ENCODE peak calls at places on chromosomes 16 and 17, in six cellular contexts. E is ovary, I is cardiac muscle cell, V is upper lobe of left lung, D is thoracic aorta, L is esophagus squamous epithelium. Q is an unnamed sample.

GRCh38 chr16:14105976-14106375 is 34.9 kb downstream of the MRTFB start:
- DNase-seq in E (no peak), I (no peak), V (no peak), D (no peak), L (no peak), Q (no peak)

GRCh38 chr17:17350491-17351355 is 47.5 kb downstream of the NT5M start:
- DNase-seq in E (no peak), I (peak; percentile 14), V (peak; percentile 65), D (no peak), L (no peak), Q (no peak)

GRCh38 chr17:73069846-73070245 is 22.6 kb downstream of the SLC39A11 start:
- DNase-seq in E (no peak), I (no peak), V (no peak), D (no peak), L (no peak), Q (no peak)

GRCh38 chr17:73722163-73722562 is 77.9 kb upstream of the SDK2 start:
- DNase-seq in E (no peak), I (no peak), V (no peak), D (no peak), L (no peak), Q (no peak)

GRCh38 chr16:67910162-67910561 is 17.1 kb downstream of the PSKH1 start:
- DNase-seq in E (no peak), I (no peak), V (no peak), D (no peak), L (no peak), Q (no peak)

GRCh38 chr17:10114931-10115535 is 83.4 kb downstream of the GAS7 start:
- DNase-seq in E (peak; percentile 91), I (no peak), V (peak; percentile 85), D (peak; percentile 81), L (peak; percentile 48), Q (peak; percentile 98)

GRCh38 chr17:39352511-39352910 is 48.9 kb downstream of the FBXL20 start:
- DNase-seq in E (no peak), I (no peak), V (no peak), D (no peak), L (no peak), Q (no peak)

GRCh38 chr17:67639555-67639954 is 78.2 kb upstream of the NOL11 start:
- DNase-seq in E (no peak), I (no peak), V (no peak), D (no peak), L (no peak), Q (no peak)

GRCh38 chr17:43324205-43324893 is 74.4 kb upstream of the ARL4D start:
- DNase-seq in E (no peak), I (no peak), V (no peak), D (no peak), L (no peak), Q (no peak)

GRCh38 chr16:3021449-3022207 is 1.5 kb downstream of the TNFRSF12A start:
- DNase-seq in E (peak; percentile 83), I (peak; percentile 92), V (no peak), D (peak; percentile 75), L (no peak), Q (peak; percentile 80)

GRCh38 chr17:14004927-14005630 is 64.2 kb upstream of the COX10 start:
- DNase-seq in E (no peak), I (no peak), V (no peak), D (no peak), L (no peak), Q (no peak)

GRCh38 chr17:79006794-79007503 is 2.6 kb downstream of the CANT1 start:
- DNase-seq in E (no peak), I (no peak), V (no peak), D (no peak), L (no peak), Q (no peak)

GRCh38 chr16:67177743-67178699 is 5.7 kb downstream of the MATCAP1 start:
- DNase-seq in E (peak; percentile 71), I (peak; percentile 73), V (peak; percentile 94), D (no peak), L (no peak), Q (no peak)

GRCh38 chr16:88515925-88516324 is 54.3 kb upstream of the ZC3H18 start:
- DNase-seq in E (no peak), I (no peak), V (peak; percentile 50), D (no peak), L (no peak), Q (no peak)

GRCh38 chr16:13766334-13766733 is 153.6 kb upstream of the ERCC4 start:
- DNase-seq in E (no peak), I (no peak), V (no peak), D (no peak), L (no peak), Q (no peak)

GRCh38 chr16:80375973-80376372 is 164.8 kb upstream of the DYNLRB2 start:
- DNase-seq in E (no peak), I (no peak), V (no peak), D (no peak), L (no peak), Q (no peak)

GRCh38 chr17:69388791-69389442 is 25.6 kb upstream of the MAP2K6 start:
- DNase-seq in E (no peak), I (no peak), V (no peak), D (no peak), L (no peak), Q (no peak)

GRCh38 chr17:38559880-38560230 is 45.9 kb downstream of the SRCIN1 start:
- DNase-seq in E (no peak), I (no peak), V (no peak), D (no peak), L (no peak), Q (no peak)

GRCh38 chr17:59800530-59800942 is 92.2 kb downstream of the TUBD1 start:
- DNase-seq in E (no peak), I (no peak), V (no peak), D (no peak), L (no peak), Q (no peak)

GRCh38 chr16:89193021-89193575 is 7.2 kb downstream of the SLC22A31 start:
- DNase-seq in E (peak; percentile 79), I (peak; percentile 74), V (peak; percentile 89), D (no peak), L (no peak), Q (no peak)

GRCh38 chr17:77619851-77620250 is 338.7 kb upstream of the TNRC6C start:
- DNase-seq in E (no peak), I (no peak), V (no peak), D (no peak), L (no peak), Q (no peak)

GRCh38 chr16:9123871-9124270 is 32.4 kb downstream of the HAPSTR1 start:
- DNase-seq in E (no peak), I (no peak), V (peak; percentile 27), D (no peak), L (no peak), Q (peak; percentile 64)

GRCh38 chr17:8956521-8956920 is 9.0 kb downstream of the PIK3R5 start:
- DNase-seq in E (no peak), I (no peak), V (no peak), D (no peak), L (no peak), Q (no peak)

GRCh38 chr17:79737922-79738578 is 7.3 kb downstream of the ENPP7 start:
- DNase-seq in E (no peak), I (no peak), V (peak; percentile 42), D (no peak), L (no peak), Q (no peak)

GRCh38 chr17:77815127-77815905 is 143.2 kb upstream of the TNRC6C start:
- DNase-seq in E (no peak), I (peak; percentile 58), V (no peak), D (no peak), L (no peak), Q (no peak)

GRCh38 chr17:9350083-9350482 is 225.5 kb downstream of the STX8 start:
- DNase-seq in E (no peak), I (no peak), V (no peak), D (no peak), L (no peak), Q (no peak)

GRCh38 chr16:79651363-79651762 is 50.8 kb upstream of the MAF start:
- DNase-seq in E (peak; percentile 29), I (no peak), V (no peak), D (peak; percentile 29), L (no peak), Q (peak; percentile 62)

GRCh38 chr16:48491517-48491916 is 106.3 kb upstream of the SIAH1 start:
- DNase-seq in E (no peak), I (no peak), V (no peak), D (no peak), L (no peak), Q (no peak)

GRCh38 chr17:45040459-45040858 is 11.0 kb downstream of the DCAKD start:
- DNase-seq in E (no peak), I (no peak), V (no peak), D (no peak), L (no peak), Q (no peak)
- H3K4me1 ChIP-seq in E (peaks cover 23% of the 10 kb centered on the region), I (peaks cover 24% of the 10 kb centered on the region), V (peaks cover 16% of the 10 kb centered on the region), D (peaks cover 12% of the 10 kb centered on the region), L (peaks cover 77% of the 10 kb centered on the region), Q (no peaks in the 10 kb centered on the region)

DNA sequence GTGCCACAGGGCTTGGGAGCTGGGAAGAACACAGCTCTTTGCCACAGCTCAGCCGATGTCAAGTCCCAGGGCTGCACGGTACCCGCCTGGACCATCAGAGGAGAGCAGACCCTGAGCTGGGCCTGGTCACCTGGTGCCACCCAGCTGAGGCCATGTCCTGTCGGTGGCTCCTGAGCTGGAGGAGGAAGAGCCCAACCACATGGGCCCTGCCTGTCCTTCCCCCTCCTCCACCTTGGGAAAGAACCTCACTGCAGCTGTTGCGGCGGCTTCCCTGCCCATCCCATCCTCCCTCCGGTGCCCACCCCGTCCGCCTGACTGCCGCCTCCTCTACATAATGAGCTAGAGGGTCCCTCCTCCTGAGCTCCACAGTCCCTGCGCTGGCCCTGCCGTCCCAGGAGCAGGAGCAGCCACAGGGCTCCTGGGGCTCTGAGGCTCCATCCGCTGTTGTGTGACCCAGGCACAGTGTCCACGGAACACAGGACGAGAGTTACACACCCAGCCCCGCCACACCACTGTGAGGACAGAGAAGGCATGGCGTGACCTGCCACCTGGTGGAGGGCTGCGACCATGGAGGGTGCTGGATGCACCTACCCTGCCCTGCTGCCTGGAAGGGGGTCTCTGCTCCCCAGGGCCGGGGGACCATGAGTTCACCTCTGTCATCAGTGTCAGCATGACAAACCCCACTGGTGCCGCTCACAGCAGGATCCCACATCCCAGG is 21.4 kb upstream of the CHMP6 start:
- DNase-seq in E (peak; percentile 57), I (no peak), V (peak; percentile 65), D (no peak), L (no peak), Q (no peak)
- TF ChIP-seq CTCF in E (peak; percentile 61), I (peak; percentile 48), V (no peak), D (peak; percentile 60), L (peak; percentile 27), Q (peak; percentile 70)

GRCh38 chr17:76053230-76054111 is 18.8 kb downstream of the SRP68 start:
- DNase-seq in E (no peak), I (peak; percentile 71), V (no peak), D (no peak), L (no peak), Q (no peak)
- H3K36me3 ChIP-seq in E (no peaks in the 10 kb centered on the region), I (peaks cover 61% of the 10 kb centered on the region), V (peaks cover 33% of the 10 kb centered on the region), D (peaks cover 53% of the 10 kb centered on the region), L (peaks cover 19% of the 10 kb centered on the region), Q (peaks cover 75% of the 10 kb centered on the region)

GRCh38 chr16:11251525-11252481 is 4.2 kb downstream of the SOCS1 start:
- DNase-seq in E (no peak), I (no peak), V (peak; percentile 83), D (no peak), L (no peak), Q (no peak)

GRCh38 chr16:11250786-11251524 is 5.0 kb downstream of the SOCS1 start:
- DNase-seq in E (no peak), I (no peak), V (no peak), D (no peak), L (no peak), Q (no peak)

GRCh38 chr16:11253009-11253994 is 2.7 kb downstream of the SOCS1 start:
- DNase-seq in E (no peak), I (no peak), V (peak; percentile 31), D (no peak), L (no peak), Q (no peak)

GRCh38 chr16:11253995-11254912 is 1.8 kb downstream of the SOCS1 start:
- DNase-seq in E (no peak), I (no peak), V (peak; percentile 27), D (no peak), L (no peak), Q (no peak)

GRCh38 chr16:11252482-11252931 is 3.5 kb downstream of the SOCS1 start:
- DNase-seq in E (no peak), I (no peak), V (no peak), D (no peak), L (no peak), Q (no peak)
- H3K4me1 ChIP-seq in E (peaks cover 6% of the 10 kb centered on the region), I (no peaks in the 10 kb centered on the region), V (peaks cover 27% of the 10 kb centered on the region), D (peaks cover 6% of the 10 kb centered on the region), L (peaks cover 59% of the 10 kb centered on the region), Q (peaks cover 19% of the 10 kb centered on the region)

Q was measured in right atrium auricular region.